ENCODE peak calls at places on chromosomes 1 and 21, in six cellular contexts. One of them, this sample, is unnamed.

GRCh38 chr1:179550753-179551682 is 24.7 kb downstream of the NPHS2 start:
- DNase-seq in foreskin fibroblast: peak; percentile 48
- DNase-seq in endothelial cell of umbilical vein: no peak
- DNase-seq in sigmoid colon: no peak
- DNase-seq in fibroblast of lung: peak; percentile 3
- DNase-seq in right lobe of liver: peak; percentile 33
- DNase-seq in this sample: no peak

GRCh38 chr21:42389449-42389835 is 6.4 kb downstream of the TMPRSS3 start:
- DNase-seq in foreskin fibroblast: no peak
- DNase-seq in sigmoid colon: no peak
- DNase-seq in right lobe of liver: no peak
- DNase-seq in endothelial cell of umbilical vein: no peak
- DNase-seq in fibroblast of lung: no peak
- DNase-seq in this sample: no peak

GRCh38 chr1:234408757-234409156 is 35.5 kb downstream of the COA6 start:
- DNase-seq in foreskin fibroblast: no peak
- DNase-seq in fibroblast of lung: no peak
- DNase-seq in right lobe of liver: no peak
- DNase-seq in sigmoid colon: no peak
- DNase-seq in endothelial cell of umbilical vein: no peak
- DNase-seq in this sample: no peak

GRCh38 chr1:157090196-157090647 is 9.4 kb downstream of the ETV3L start:
- DNase-seq in endothelial cell of umbilical vein: peak; percentile 57
- DNase-seq in right lobe of liver: peak; percentile 86
- DNase-seq in foreskin fibroblast: peak; percentile 94
- DNase-seq in fibroblast of lung: peak; percentile 89
- DNase-seq in sigmoid colon: peak; percentile 92
- DNase-seq in this sample: no peak

GRCh38 chr1:160874935-160875334 is 10.0 kb downstream of the ITLN1 start:
- DNase-seq in sigmoid colon: no peak
- DNase-seq in right lobe of liver: no peak
- DNase-seq in fibroblast of lung: no peak
- DNase-seq in foreskin fibroblast: no peak
- DNase-seq in endothelial cell of umbilical vein: no peak
- DNase-seq in this sample: no peak

GRCh38 chr1:215543191-215543606 is 23.9 kb upstream of the KCTD3 start:
- DNase-seq in fibroblast of lung: peak; percentile 78
- DNase-seq in right lobe of liver: peak; percentile 51
- DNase-seq in foreskin fibroblast: peak; percentile 78
- DNase-seq in endothelial cell of umbilical vein: no peak
- DNase-seq in sigmoid colon: no peak
- DNase-seq in this sample: no peak

GRCh38 chr1:41679531-41679930 is 195.0 kb upstream of the EDN2 start:
- DNase-seq in foreskin fibroblast: no peak
- DNase-seq in endothelial cell of umbilical vein: no peak
- DNase-seq in right lobe of liver: no peak
- DNase-seq in fibroblast of lung: no peak
- DNase-seq in sigmoid colon: no peak
- DNase-seq in this sample: no peak

GRCh38 chr1:56570924-56571372 is 8.4 kb downstream of the PLPP3 start:
- DNase-seq in fibroblast of lung: no peak
- DNase-seq in foreskin fibroblast: no peak
- DNase-seq in endothelial cell of umbilical vein: no peak
- DNase-seq in right lobe of liver: no peak
- DNase-seq in sigmoid colon: no peak
- DNase-seq in this sample: no peak

GRCh38 chr1:227562923-227563318 is 435 bp upstream of the ZNF678 start:
- DNase-seq in endothelial cell of umbilical vein: no peak
- DNase-seq in right lobe of liver: no peak
- DNase-seq in foreskin fibroblast: no peak
- DNase-seq in sigmoid colon: no peak
- DNase-seq in fibroblast of lung: no peak
- DNase-seq in this sample: peak; percentile 72

GRCh38 chr1:52741259-52741658 is 15.0 kb downstream of the ZYG11B start:
- DNase-seq in foreskin fibroblast: no peak
- DNase-seq in right lobe of liver: no peak
- DNase-seq in sigmoid colon: no peak
- DNase-seq in fibroblast of lung: no peak
- DNase-seq in endothelial cell of umbilical vein: no peak
- DNase-seq in this sample: no peak

GRCh38 chr1:212007178-212007577 is 28.2 kb downstream of the INTS7 start:
- DNase-seq in fibroblast of lung: no peak
- DNase-seq in sigmoid colon: no peak
- DNase-seq in foreskin fibroblast: no peak
- DNase-seq in right lobe of liver: no peak
- DNase-seq in endothelial cell of umbilical vein: no peak
- DNase-seq in this sample: no peak
- H3K4me3 ChIP-seq in fibroblast of lung: no peak overlapping the region
- H3K4me3 ChIP-seq in sigmoid colon: no peak overlapping the region
- H3K4me3 ChIP-seq in foreskin fibroblast: no peak overlapping the region
- H3K4me3 ChIP-seq in right lobe of liver: no peak overlapping the region
- H3K4me3 ChIP-seq in endothelial cell of umbilical vein: no peak overlapping the region
- H3K4me3 ChIP-seq in this sample: no peak overlapping the region

GRCh38 chr1:219990782-219991510 is 55.4 kb downstream of the EPRS1 start:
- DNase-seq in sigmoid colon: no peak
- DNase-seq in right lobe of liver: no peak
- DNase-seq in endothelial cell of umbilical vein: peak; percentile 58
- DNase-seq in foreskin fibroblast: peak; percentile 59
- DNase-seq in fibroblast of lung: peak; percentile 61
- DNase-seq in this sample: no peak
- TF ChIP-seq CTCF in sigmoid colon: peak; percentile 27
- TF ChIP-seq CTCF in right lobe of liver: peak; percentile 74
- TF ChIP-seq CTCF in endothelial cell of umbilical vein: peak; percentile 47
- TF ChIP-seq CTCF in foreskin fibroblast: peak; percentile 57
- TF ChIP-seq CTCF in fibroblast of lung: peak; percentile 60
- TF ChIP-seq CTCF in this sample: peak; percentile 56

GRCh38 chr1:26922901-26923300 is 1.4 kb downstream of the NUDC start:
- DNase-seq in endothelial cell of umbilical vein: no peak
- DNase-seq in fibroblast of lung: no peak
- DNase-seq in sigmoid colon: no peak
- DNase-seq in foreskin fibroblast: no peak
- DNase-seq in right lobe of liver: no peak
- DNase-seq in this sample: no peak
- H3K4me3 ChIP-seq in endothelial cell of umbilical vein: no peak overlapping the region
- H3K4me3 ChIP-seq in fibroblast of lung: peak overlapping the region; percentile 73
- H3K4me3 ChIP-seq in sigmoid colon: no peak overlapping the region
- H3K4me3 ChIP-seq in foreskin fibroblast: peak overlapping the region; percentile 84
- H3K4me3 ChIP-seq in right lobe of liver: peak overlapping the region; percentile 87
- H3K4me3 ChIP-seq in this sample: peak overlapping the region; percentile 99

GRCh38 chr1:8315573-8316475 is 2.1 kb upstream of the SLC45A1 start:
- DNase-seq in fibroblast of lung: no peak
- DNase-seq in endothelial cell of umbilical vein: no peak
- DNase-seq in sigmoid colon: no peak
- DNase-seq in foreskin fibroblast: peak; percentile 23
- DNase-seq in right lobe of liver: no peak
- DNase-seq in this sample: no peak

GRCh38 chr1:8311068-8311718 is 6.7 kb upstream of the SLC45A1 start:
- DNase-seq in right lobe of liver: no peak
- DNase-seq in sigmoid colon: no peak
- DNase-seq in fibroblast of lung: no peak
- DNase-seq in endothelial cell of umbilical vein: no peak
- DNase-seq in foreskin fibroblast: no peak
- DNase-seq in this sample: no peak

GRCh38 chr1:8312235-8313218 is 5.4 kb upstream of the SLC45A1 start:
- DNase-seq in endothelial cell of umbilical vein: no peak
- DNase-seq in fibroblast of lung: no peak
- DNase-seq in foreskin fibroblast: no peak
- DNase-seq in right lobe of liver: peak; percentile 63
- DNase-seq in sigmoid colon: no peak
- DNase-seq in this sample: no peak

GRCh38 chr1:8317647-8318360 is at the start of gene SLC45A1:
- DNase-seq in sigmoid colon: peak; percentile 92
- DNase-seq in right lobe of liver: peak; percentile 74
- DNase-seq in fibroblast of lung: peak; percentile 63
- DNase-seq in foreskin fibroblast: peak; percentile 87
- DNase-seq in endothelial cell of umbilical vein: peak; percentile 44
- DNase-seq in this sample: no peak

DNA sequence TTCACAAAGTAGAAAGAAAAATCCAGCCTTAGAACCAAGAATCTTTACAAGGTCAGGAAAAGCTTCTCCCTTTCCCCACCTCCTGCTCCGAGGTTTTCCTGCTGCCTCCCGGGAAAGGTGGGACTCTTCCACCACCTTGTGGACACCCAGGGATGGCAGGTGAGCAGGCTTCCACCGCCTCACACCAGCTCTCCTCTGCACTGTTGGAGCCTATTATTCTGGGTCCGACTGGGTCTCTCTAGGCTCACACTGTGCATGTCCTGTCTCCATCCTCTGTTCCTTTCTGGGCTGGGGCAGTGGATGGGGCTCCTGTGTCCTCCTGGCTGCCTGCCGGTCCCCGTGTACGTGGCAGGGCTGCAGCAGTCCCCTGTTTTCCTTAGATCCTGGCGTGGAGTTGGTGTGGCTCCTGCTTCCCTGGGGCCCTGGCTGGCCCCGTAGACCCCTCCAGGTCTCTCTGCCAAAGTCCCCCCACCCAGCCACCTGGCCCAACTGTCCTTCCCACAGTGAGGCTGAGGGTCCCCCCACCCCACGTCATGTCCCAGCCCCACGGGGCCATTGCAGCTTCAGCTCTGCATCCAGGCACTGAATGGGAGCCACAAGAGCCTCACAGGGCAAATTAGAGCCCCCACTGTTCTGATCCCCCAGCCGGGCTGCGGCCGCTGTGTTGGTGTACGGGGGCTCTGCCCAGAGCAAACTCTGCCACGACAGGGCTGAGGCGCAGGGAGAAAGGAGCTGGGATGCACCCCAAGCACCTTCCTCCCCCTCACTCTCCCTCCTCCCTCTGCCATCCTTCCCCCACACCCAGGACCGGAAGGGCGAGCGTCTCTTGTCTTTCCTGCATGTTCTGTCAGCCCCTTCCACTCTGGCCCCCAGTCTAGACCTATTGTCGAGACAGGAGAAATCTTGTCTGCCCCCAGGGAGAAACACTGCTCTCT is 3.3 kb upstream of the SLC45A1 start:
- DNase-seq in sigmoid colon: peak; percentile 92
- DNase-seq in foreskin fibroblast: peak; percentile 90
- DNase-seq in endothelial cell of umbilical vein: peak; percentile 76
- DNase-seq in fibroblast of lung: peak; percentile 80
- DNase-seq in right lobe of liver: peak; percentile 78
- DNase-seq in this sample: no peak
- TF ChIP-seq CTCF in sigmoid colon: peak; percentile 97
- TF ChIP-seq CTCF in foreskin fibroblast: peak; percentile 92
- TF ChIP-seq CTCF in endothelial cell of umbilical vein: peak; percentile 88
- TF ChIP-seq CTCF in fibroblast of lung: peak; percentile 96
- TF ChIP-seq CTCF in right lobe of liver: peak; percentile 94
- TF ChIP-seq CTCF in this sample: peak; percentile 63

GRCh38 chr1:62325076-62325475 is 5.8 kb upstream of the KANK4 start:
- DNase-seq in right lobe of liver: no peak
- DNase-seq in sigmoid colon: no peak
- DNase-seq in endothelial cell of umbilical vein: no peak
- DNase-seq in fibroblast of lung: peak; percentile 28
- DNase-seq in foreskin fibroblast: peak; percentile 79
- DNase-seq in this sample: no peak

GRCh38 chr1:62333431-62333830 is 14.2 kb upstream of the KANK4 start:
- DNase-seq in right lobe of liver: no peak
- DNase-seq in fibroblast of lung: no peak
- DNase-seq in foreskin fibroblast: no peak
- DNase-seq in sigmoid colon: no peak
- DNase-seq in endothelial cell of umbilical vein: no peak
- DNase-seq in this sample: no peak

GRCh38 chr1:62325696-62326095 is 6.5 kb upstream of the KANK4 start:
- DNase-seq in right lobe of liver: no peak
- DNase-seq in foreskin fibroblast: peak; percentile 26
- DNase-seq in endothelial cell of umbilical vein: no peak
- DNase-seq in sigmoid colon: no peak
- DNase-seq in fibroblast of lung: no peak
- DNase-seq in this sample: no peak

GRCh38 chr1:62327360-62328051 is 8.3 kb upstream of the KANK4 start:
- DNase-seq in foreskin fibroblast: no peak
- DNase-seq in sigmoid colon: no peak
- DNase-seq in endothelial cell of umbilical vein: no peak
- DNase-seq in right lobe of liver: no peak
- DNase-seq in fibroblast of lung: no peak
- DNase-seq in this sample: no peak
- H3K4me3 ChIP-seq in foreskin fibroblast: no peak overlapping the region
- H3K4me3 ChIP-seq in sigmoid colon: no peak overlapping the region
- H3K4me3 ChIP-seq in endothelial cell of umbilical vein: no peak overlapping the region
- H3K4me3 ChIP-seq in right lobe of liver: no peak overlapping the region
- H3K4me3 ChIP-seq in fibroblast of lung: no peak overlapping the region
- H3K4me3 ChIP-seq in this sample: no peak overlapping the region

GRCh38 chr1:101438359-101438758 is 201.5 kb downstream of the S1PR1 start:
- DNase-seq in foreskin fibroblast: no peak
- DNase-seq in fibroblast of lung: no peak
- DNase-seq in sigmoid colon: no peak
- DNase-seq in right lobe of liver: no peak
- DNase-seq in endothelial cell of umbilical vein: peak; percentile 59
- DNase-seq in this sample: no peak
- TF ChIP-seq CTCF in foreskin fibroblast: peak; percentile 18
- TF ChIP-seq CTCF in fibroblast of lung: peak; percentile 27
- TF ChIP-seq CTCF in sigmoid colon: no peak
- TF ChIP-seq CTCF in right lobe of liver: no peak
- TF ChIP-seq CTCF in endothelial cell of umbilical vein: peak; percentile 44
- TF ChIP-seq CTCF in this sample: no peak

DNA sequence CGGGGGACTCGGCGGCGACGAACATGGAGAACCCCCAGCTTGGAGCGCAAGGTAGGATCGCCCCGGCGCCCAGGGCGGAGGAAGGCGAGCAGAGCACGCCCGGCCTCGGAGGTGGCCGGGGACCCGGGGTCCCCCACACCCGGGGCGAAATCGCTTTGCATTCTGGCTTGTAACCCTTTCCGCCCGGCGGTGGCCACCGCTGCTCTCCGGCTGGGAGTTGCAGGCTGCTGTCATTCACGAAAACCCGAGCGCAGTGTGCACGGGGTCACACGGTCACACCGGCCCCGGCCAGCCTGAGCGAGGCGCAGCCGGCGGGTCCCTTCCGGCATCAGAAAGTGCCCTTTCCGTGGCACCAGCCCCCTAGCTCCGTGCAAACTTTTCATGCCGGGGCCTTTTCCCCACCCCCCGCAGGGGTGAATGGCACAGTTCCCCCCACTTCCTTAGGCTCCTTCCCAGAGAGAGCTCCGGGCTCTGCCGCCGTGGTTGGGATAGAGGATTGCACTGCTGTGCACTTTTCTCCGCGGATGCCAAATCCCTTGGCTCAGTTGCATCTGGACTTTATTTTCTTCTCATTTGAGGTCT is 779 bp downstream of the KAZN start:
- DNase-seq in endothelial cell of umbilical vein: no peak
- DNase-seq in right lobe of liver: no peak
- DNase-seq in fibroblast of lung: no peak
- DNase-seq in foreskin fibroblast: peak; percentile 35
- DNase-seq in sigmoid colon: no peak
- DNase-seq in this sample: no peak
- H3K4me3 ChIP-seq in endothelial cell of umbilical vein: no peak overlapping the region
- H3K4me3 ChIP-seq in right lobe of liver: no peak overlapping the region
- H3K4me3 ChIP-seq in fibroblast of lung: peak overlapping the region; percentile 51
- H3K4me3 ChIP-seq in foreskin fibroblast: peak overlapping the region; percentile 4
- H3K4me3 ChIP-seq in sigmoid colon: peak overlapping the region; percentile 55
- H3K4me3 ChIP-seq in this sample: peak overlapping the region; percentile 63

This sample was measured in coronary artery.